ENCODE peak calls at places on chromosome 11, in five cellular contexts. One of them, this sample, is unnamed.

GRCh38 chr11:114057605-114058004 is 1.9 kb upstream of the ZBTB16 start:
- DNase-seq in Caki2: no peak
- DNase-seq in NCI-H1694 treated with DMSO at 0.1 percent for 48 hours: no peak
- DNase-seq in HT-29: no peak
- DNase-seq in stimulated activated CD4-positive, alpha-beta T cell treated with anti-CD3 and anti-CD28 coated beads, TNF-alpha, amount 100 ng/mL, for 4 hours: no peak
- DNase-seq in this sample: no peak

GRCh38 chr11:125123947-125124633 is 12.7 kb upstream of the TMEM218 start:
- DNase-seq in Caki2: peak; percentile 46
- DNase-seq in NCI-H1694 treated with DMSO at 0.1 percent for 48 hours: no peak
- DNase-seq in HT-29: peak; percentile 83
- DNase-seq in stimulated activated CD4-positive, alpha-beta T cell treated with anti-CD3 and anti-CD28 coated beads, TNF-alpha, amount 100 ng/mL, for 4 hours: no peak
- DNase-seq in this sample: peak; percentile 39

GRCh38 chr11:6632116-6633073 is 13.2 kb upstream of the TPP1 start:
- DNase-seq in Caki2: no peak
- DNase-seq in NCI-H1694 treated with DMSO at 0.1 percent for 48 hours: no peak
- DNase-seq in HT-29: no peak
- DNase-seq in stimulated activated CD4-positive, alpha-beta T cell treated with anti-CD3 and anti-CD28 coated beads, TNF-alpha, amount 100 ng/mL, for 4 hours: no peak
- DNase-seq in this sample: no peak

GRCh38 chr11:10809373-10810199 is 860 bp upstream of the EIF4G2 start:
- DNase-seq in Caki2: no peak
- DNase-seq in NCI-H1694 treated with DMSO at 0.1 percent for 48 hours: no peak
- DNase-seq in HT-29: peak; percentile 72
- DNase-seq in stimulated activated CD4-positive, alpha-beta T cell treated with anti-CD3 and anti-CD28 coated beads, TNF-alpha, amount 100 ng/mL, for 4 hours: no peak
- DNase-seq in this sample: peak; percentile 61

GRCh38 chr11:97224396-97224795 is 834.6 kb downstream of the JRKL start:
- DNase-seq in Caki2: no peak
- DNase-seq in NCI-H1694 treated with DMSO at 0.1 percent for 48 hours: no peak
- DNase-seq in HT-29: no peak
- DNase-seq in stimulated activated CD4-positive, alpha-beta T cell treated with anti-CD3 and anti-CD28 coated beads, TNF-alpha, amount 100 ng/mL, for 4 hours: no peak
- DNase-seq in this sample: no peak

GRCh38 chr11:126781942-126782341 is 218.6 kb downstream of the KIRREL3 start:
- DNase-seq in Caki2: no peak
- DNase-seq in NCI-H1694 treated with DMSO at 0.1 percent for 48 hours: no peak
- DNase-seq in HT-29: no peak
- DNase-seq in stimulated activated CD4-positive, alpha-beta T cell treated with anti-CD3 and anti-CD28 coated beads, TNF-alpha, amount 100 ng/mL, for 4 hours: no peak
- DNase-seq in this sample: no peak

GRCh38 chr11:60747359-60747873 is 9.3 kb upstream of the MS4A15 start:
- DNase-seq in Caki2: no peak
- DNase-seq in NCI-H1694 treated with DMSO at 0.1 percent for 48 hours: no peak
- DNase-seq in HT-29: no peak
- DNase-seq in stimulated activated CD4-positive, alpha-beta T cell treated with anti-CD3 and anti-CD28 coated beads, TNF-alpha, amount 100 ng/mL, for 4 hours: no peak
- DNase-seq in this sample: no peak

GRCh38 chr11:3203221-3204043 is 15.2 kb downstream of the MRGPRG start:
- DNase-seq in Caki2: no peak
- DNase-seq in NCI-H1694 treated with DMSO at 0.1 percent for 48 hours: no peak
- DNase-seq in HT-29: no peak
- DNase-seq in stimulated activated CD4-positive, alpha-beta T cell treated with anti-CD3 and anti-CD28 coated beads, TNF-alpha, amount 100 ng/mL, for 4 hours: no peak
- DNase-seq in this sample: no peak

GRCh38 chr11:7252683-7253213 is 1.0 kb downstream of the SYT9 start:
- DNase-seq in Caki2: no peak
- DNase-seq in NCI-H1694 treated with DMSO at 0.1 percent for 48 hours: no peak
- DNase-seq in HT-29: no peak
- DNase-seq in stimulated activated CD4-positive, alpha-beta T cell treated with anti-CD3 and anti-CD28 coated beads, TNF-alpha, amount 100 ng/mL, for 4 hours: no peak
- DNase-seq in this sample: no peak

GRCh38 chr11:64765291-64765803 is 5.6 kb upstream of the PYGM start:
- DNase-seq in Caki2: no peak
- DNase-seq in NCI-H1694 treated with DMSO at 0.1 percent for 48 hours: no peak
- DNase-seq in HT-29: no peak
- DNase-seq in stimulated activated CD4-positive, alpha-beta T cell treated with anti-CD3 and anti-CD28 coated beads, TNF-alpha, amount 100 ng/mL, for 4 hours: no peak
- DNase-seq in this sample: no peak

GRCh38 chr11:13667245-13667644 is 1.2 kb upstream of the FAR1 start:
- DNase-seq in Caki2: no peak
- DNase-seq in NCI-H1694 treated with DMSO at 0.1 percent for 48 hours: peak; percentile 67
- DNase-seq in HT-29: no peak
- DNase-seq in stimulated activated CD4-positive, alpha-beta T cell treated with anti-CD3 and anti-CD28 coated beads, TNF-alpha, amount 100 ng/mL, for 4 hours: no peak
- DNase-seq in this sample: no peak